ENCODE peak calls at places on chromosomes 4 and X, in six cellular contexts. H, Y, K, T, R and N are unnamed samples.

GRCh38 chr4:137375111-137375850 is 157.0 kb downstream of the PCDH18 start:
- DNase-seq in T (no peak), Y (peak), K (no peak), R (no peak), H (no peak), N (no peak)

GRCh38 chr4:56976878-56977320 is 507 bp downstream of the NOA1 start:
- DNase-seq in R (peak), K (peak), Y (peak), T (peak), H (no peak), N (no peak)

GRCh38 chrX:120514236-120514635 is 45.1 kb upstream of the LAMP2 start:
- DNase-seq in R (peak), H (peak), K (peak), Y (peak), T (peak), N (no peak)

GRCh38 chrX:28847423-28847822 is 260.2 kb downstream of the IL1RAPL1 start:
- DNase-seq in H (peak), T (no peak), K (no peak), Y (no peak), R (no peak), N (peak)

GRCh38 chrX:38260231-38260630 is 39.6 kb upstream of the SRPX start:
- DNase-seq in T (peak), K (peak), Y (peak), R (peak), H (no peak), N (no peak)

GRCh38 chr4:141132689-141133145 is 552 bp downstream of the RNF150 start:
- DNase-seq in R (no peak), Y (peak), T (no peak), H (peak), K (peak), N (peak)

GRCh38 chrX:47629419-47630210 is at the start of gene CFP:
- DNase-seq in Y (no peak), R (no peak), K (no peak), T (no peak), H (no peak), N (no peak)

GRCh38 chr4:174119051-174119450 is 164.4 kb downstream of the FBXO8 start:
- DNase-seq in R (no peak), H (peak), Y (peak), K (peak), T (no peak), N (peak)

GRCh38 chr4:93359609-93360008 is 468.9 kb upstream of the ATOH1 start:
- DNase-seq in K (no peak), Y (no peak), T (no peak), H (no peak), R (no peak), N (no peak)

GRCh38 chrX:69149466-69150293 is 15.6 kb downstream of the PJA1 start:
- DNase-seq in Y (no peak), K (peak), H (no peak), T (no peak), R (no peak), N (no peak)

GRCh38 chrX:77484045-77484444 is 36.9 kb downstream of the FGF16 start:
- DNase-seq in R (no peak), Y (no peak), T (no peak), K (no peak), H (no peak), N (no peak)

GRCh38 chrX:31320740-31321139 is 248.9 kb upstream of the FTHL17 start:
- DNase-seq in K (no peak), Y (no peak), H (no peak), T (peak), R (no peak), N (no peak)

GRCh38 chr4:73705056-73705432 is 35.3 kb upstream of the CXCL8 start:
- DNase-seq in R (no peak), Y (peak), T (peak), H (peak), K (no peak), N (peak)

GRCh38 chr4:173735055-173735454 is 205.0 kb upstream of the HAND2 start:
- DNase-seq in K (no peak), H (no peak), T (no peak), Y (peak), R (no peak), N (no peak)

GRCh38 chr4:82473621-82474164 is 43.3 kb downstream of the ENOPH1 start:
- DNase-seq in K (no peak), Y (no peak), H (no peak), R (no peak), T (no peak), N (no peak)

GRCh38 chrX:101750744-101751143 is 91.1 kb upstream of the ARMCX2 start:
- DNase-seq in H (no peak), K (no peak), Y (no peak), T (no peak), R (no peak), N (no peak)

GRCh38 chr4:8380511-8381415 is 59.8 kb downstream of the ACOX3 start:
- DNase-seq in R (no peak), T (no peak), H (no peak), Y (no peak), K (no peak), N (no peak)

GRCh38 chr4:149891381-149891780 is 75.7 kb upstream of the IQCM start:
- DNase-seq in H (peak), R (no peak), Y (no peak), T (no peak), K (no peak), N (peak)

GRCh38 chr4:130403221-130403620 is 1307.3 kb downstream of the C4orf33 start:
- DNase-seq in K (no peak), H (no peak), R (no peak), Y (no peak), T (no peak), N (no peak)

GRCh38 chrX:155768036-155768769 is 112.9 kb upstream of the VAMP7 start:
- DNase-seq in H (peak), T (no peak), Y (peak), K (peak), R (no peak), N (no peak)

GRCh38 chrX:44765556-44765955 is 78.3 kb upstream of the DUSP21 start:
- DNase-seq in Y (peak), T (peak), H (no peak), R (no peak), K (no peak), N (no peak)

GRCh38 chr4:101321481-101322042 is 25.8 kb downstream of the PPP3CA start:
- DNase-seq in R (no peak), H (peak), Y (peak), T (no peak), K (no peak), N (no peak)

GRCh38 chr4:68463796-68464195 is 16.5 kb downstream of the TMPRSS11E start:
- DNase-seq in K (no peak), Y (peak), R (no peak), H (peak), T (no peak), N (peak)

GRCh38 chr4:16264798-16265197 is 38.5 kb upstream of the TAPT1 start:
- DNase-seq in Y (peak), K (peak), T (peak), R (peak), H (peak), N (peak)

GRCh38 chr4:77636902-77637301 is 31.3 kb downstream of the CXCL13 start:
- DNase-seq in R (no peak), Y (peak), T (peak), H (peak), K (no peak), N (peak)

GRCh38 chr4:19879330-19879729 is 372.4 kb upstream of the SLIT2 start:
- DNase-seq in H (no peak), Y (no peak), K (no peak), T (no peak), R (no peak), N (no peak)

GRCh38 chrX:115311666-115312065 is 22.2 kb downstream of the LUZP4 start:
- DNase-seq in K (peak), H (peak), Y (no peak), R (no peak), T (no peak), N (peak)

GRCh38 chr4:138614462-138615142 is 372.5 kb upstream of the SLC7A11 start:
- DNase-seq in H (no peak), R (no peak), K (no peak), Y (no peak), T (no peak), N (no peak)

GRCh38 chrX:39614680-39614998 is 483.1 kb downstream of the BCOR start:
- DNase-seq in Y (no peak), H (no peak), R (no peak), T (no peak), K (no peak), N (no peak)

GRCh38 chr4:2436301-2436700 is 17.5 kb downstream of the CFAP99 start:
- DNase-seq in K (peak), T (no peak), H (no peak), Y (peak), R (no peak), N (no peak)

GRCh38 chr4:141761926-141762325 is 125.5 kb downstream of the IL15 start:
- DNase-seq in T (no peak), Y (peak), K (no peak), R (no peak), H (no peak), N (no peak)

GRCh38 chr4:20464381-20464780 is 212.7 kb downstream of the SLIT2 start:
- DNase-seq in T (peak), R (no peak), K (no peak), H (peak), Y (peak), N (peak)

GRCh38 chrX:153770606-153771175 is 6.6 kb downstream of the PLXNB3 start:
- DNase-seq in K (peak), T (no peak), H (no peak), Y (no peak), R (no peak), N (no peak)

GRCh38 chr4:57318694-57319093 is 208.5 kb upstream of the IGFBP7 start:
- DNase-seq in R (no peak), H (no peak), Y (peak), K (no peak), T (no peak), N (no peak)

GRCh38 chr4:102632236-102632635 is 128.5 kb downstream of the MANBA start:
- DNase-seq in T (peak), H (no peak), R (no peak), Y (no peak), K (no peak), N (no peak)

GRCh38 chr4:163858515-163858914 is 364.0 kb downstream of the TMA16 start:
- DNase-seq in Y (no peak), K (no peak), H (no peak), R (no peak), T (no peak), N (no peak)

DNA sequence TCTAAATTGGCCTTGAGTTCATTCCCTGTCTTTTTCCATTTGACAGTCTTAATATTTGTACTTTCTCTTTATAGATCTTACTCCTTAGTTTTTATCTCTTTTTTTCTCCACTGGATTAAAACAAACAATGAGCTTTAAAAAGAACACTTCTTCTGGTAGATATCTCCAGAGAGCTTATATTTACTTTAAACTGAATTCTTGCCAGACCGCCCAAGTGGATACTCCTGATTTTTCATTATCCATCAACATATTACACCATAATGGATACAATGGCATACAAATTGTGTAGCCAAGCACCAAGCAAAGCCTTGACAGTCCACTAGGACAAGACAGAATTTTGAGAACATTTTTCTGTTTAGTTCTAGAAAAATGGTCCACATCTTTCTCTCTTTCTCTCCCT is 18.9 kb downstream of the TMSB4X start:
- DNase-seq in Y (no peak), H (no peak), R (no peak), T (no peak), K (no peak), N (no peak)
- H3K27ac ChIP-seq in Y (no peak), H (no peak), R (no peak), T (no peak), K (no peak), N (no peak)

GRCh38 chrX:22249371-22249770 is 23.3 kb upstream of the CBLL2 start:
- DNase-seq in K (no peak), T (no peak), R (no peak), H (no peak), Y (peak), N (no peak)
- H3K9ac ChIP-seq in K (no peak), T (no peak), R (no peak), H (no peak), Y (no peak), N (no peak)

DNA sequence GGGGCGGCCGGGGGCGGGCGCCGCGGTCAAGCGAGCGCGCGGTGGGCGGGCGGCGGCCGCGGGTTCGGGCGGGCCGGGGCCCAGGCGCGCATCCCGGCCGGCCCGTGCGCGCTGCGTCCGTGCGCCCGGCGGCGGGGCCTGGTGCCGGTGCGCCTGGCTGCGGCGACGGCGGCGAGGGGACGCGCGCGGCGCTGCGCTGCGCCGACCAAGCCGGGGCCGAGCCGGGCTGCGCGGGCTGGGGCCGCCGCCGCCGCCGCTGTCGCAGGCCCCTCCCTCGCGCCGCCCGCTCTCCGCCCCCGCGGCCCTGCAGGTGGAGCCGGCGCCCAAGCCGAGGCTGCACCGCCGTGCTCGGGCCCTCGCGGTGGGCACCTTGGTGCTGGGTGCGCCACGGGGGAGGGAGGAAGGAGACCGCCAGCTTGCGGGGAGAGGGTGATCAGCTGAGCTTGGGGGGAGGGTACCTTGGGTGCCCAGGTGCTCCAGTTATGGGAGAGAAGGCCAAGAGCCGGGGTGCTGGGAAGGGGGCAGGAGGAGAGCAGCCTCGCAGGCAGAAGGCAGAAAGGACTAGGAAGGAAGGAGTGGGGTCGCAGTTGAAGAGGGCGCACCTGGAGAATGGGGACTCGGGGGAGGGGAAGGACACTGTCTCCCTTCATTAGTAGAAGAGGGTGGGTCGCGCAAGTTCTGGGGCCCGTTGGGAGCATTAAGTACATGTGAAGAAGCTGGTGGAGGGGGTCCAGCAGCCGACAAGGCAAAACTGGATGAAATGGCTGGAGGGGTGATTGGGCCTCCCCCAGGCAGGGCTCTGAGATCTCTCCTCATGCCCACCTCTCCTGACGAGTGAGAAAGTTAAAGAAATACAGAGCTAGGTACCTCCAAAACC is at the start of gene PPP2R2C:
- DNase-seq in Y (no peak), H (no peak), T (no peak), R (no peak), K (peak), N (no peak)
- H3K4me3 ChIP-seq in Y (no peak), H (no peak), T (no peak), R (no peak), K (peak), N (no peak)

DNA sequence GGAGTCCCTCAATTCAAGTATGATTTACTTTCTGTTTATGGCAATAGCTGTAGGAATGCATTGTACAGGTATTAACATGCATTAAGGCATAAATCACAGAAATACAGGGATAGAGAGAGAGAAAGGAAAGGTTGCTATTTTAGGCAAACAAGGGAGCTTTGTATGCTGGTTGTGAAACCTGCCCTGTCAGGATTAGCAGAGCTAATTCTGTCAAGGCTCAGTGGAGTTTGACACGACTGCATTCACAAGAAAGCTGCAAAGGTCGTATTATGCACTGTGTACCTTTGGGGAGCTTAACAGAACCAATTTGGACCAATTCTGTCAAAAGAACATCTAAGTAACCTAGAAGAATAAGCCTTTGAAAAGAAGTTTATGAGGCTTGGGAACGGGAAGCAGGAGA is 239.3 kb downstream of the GRIA2 start:
- DNase-seq in R (no peak), T (no peak), Y (no peak), K (no peak), H (no peak), N (no peak)
- H3K27ac ChIP-seq in R (no peak), T (no peak), Y (no peak), K (no peak), H (no peak), N (no peak)

GRCh38 chr4:140037353-140038030 is 116.5 kb downstream of the MAML3 start:
- DNase-seq in R (no peak), H (peak), Y (peak), K (no peak), T (peak), N (peak)
- H3K9ac ChIP-seq in R (no peak), H (no peak), Y (peak), K (peak), T (peak), N (peak)

GRCh38 chr4:112704322-112704721 is 67.4 kb downstream of the LARP7 start:
- DNase-seq in Y (no peak), R (no peak), H (no peak), T (no peak), K (no peak), N (no peak)

GRCh38 chr4:112702892-112703291 is 65.9 kb downstream of the LARP7 start:
- DNase-seq in Y (peak), K (no peak), R (no peak), T (no peak), H (peak), N (no peak)

GRCh38 chr4:112704991-112705845 is 68.3 kb downstream of the LARP7 start:
- DNase-seq in H (peak), K (peak), Y (peak), T (peak), R (no peak), N (peak)

GRCh38 chr4:112708772-112709171 is 71.8 kb downstream of the LARP7 start:
- DNase-seq in R (no peak), Y (no peak), H (no peak), K (no peak), T (no peak), N (no peak)

GRCh38 chr4:112706840-112707207 is 69.9 kb downstream of the LARP7 start:
- DNase-seq in R (no peak), H (no peak), K (no peak), Y (no peak), T (no peak), N (no peak)
- H3K4me3 ChIP-seq in R (peak), H (no peak), K (peak), Y (peak), T (no peak), N (peak)

GRCh38 chr4:146278986-146279385 is 64.6 kb downstream of the REELD1 start:
- DNase-seq in H (no peak), K (no peak), T (no peak), R (no peak), Y (no peak), N (no peak)
- H3K27ac ChIP-seq in H (no peak), K (no peak), T (no peak), R (no peak), Y (no peak), N (no peak)

GRCh38 chrX:103151799-103152198 is 58.9 kb upstream of the NXF3 start:
- DNase-seq in T (no peak), K (no peak), H (no peak), Y (peak), R (no peak), N (no peak)
- H3K9ac ChIP-seq in T (peak), K (peak), H (no peak), Y (peak), R (no peak), N (peak)

GRCh38 chr4:105637409-105638258 is 70.9 kb downstream of the INTS12 start:
- DNase-seq in R (peak), T (peak), Y (peak), K (peak), H (peak), N (peak)
- H3K4me3 ChIP-seq in R (peak), T (no peak), Y (no peak), K (no peak), H (no peak), N (no peak)